ENCODE peak calls at places on chromosomes 12 and 14, in nine cellular contexts. One of them, this sample, is unnamed.

GRCh38 chr12:49748306-49748705 is 6.9 kb downstream of the TMBIM6 start:
- DNase-seq in neural progenitor cell: no peak
- DNase-seq in AG08396: peak
- DNase-seq in body of pancreas: no peak
- DNase-seq in cardiac septum: no peak
- DNase-seq in NCI-H510A treated with DMSO at 0.1 percent for 48 hours: no peak
- DNase-seq in Calu3: no peak
- DNase-seq in choroid plexus epithelial cell: peak
- DNase-seq in ovary: no peak
- DNase-seq in this sample: no peak

GRCh38 chr14:32332415-32333116 is 3.5 kb downstream of the AKAP6 start:
- DNase-seq in Calu3: no peak
- DNase-seq in neural progenitor cell: no peak
- DNase-seq in NCI-H510A treated with DMSO at 0.1 percent for 48 hours: no peak
- DNase-seq in body of pancreas: no peak
- DNase-seq in choroid plexus epithelial cell: no peak
- DNase-seq in AG08396: no peak
- DNase-seq in cardiac septum: no peak
- DNase-seq in ovary: no peak
- DNase-seq in this sample: no peak

GRCh38 chr14:61524211-61524806 is 171.0 kb upstream of the HIF1A start:
- DNase-seq in body of pancreas: peak
- DNase-seq in choroid plexus epithelial cell: peak
- DNase-seq in cardiac septum: no peak
- DNase-seq in NCI-H510A treated with DMSO at 0.1 percent for 48 hours: peak
- DNase-seq in AG08396: no peak
- DNase-seq in Calu3: peak
- DNase-seq in neural progenitor cell: no peak
- DNase-seq in ovary: no peak
- DNase-seq in this sample: no peak

GRCh38 chr12:110906985-110907384 is 13.4 kb downstream of the MYL2 start:
- DNase-seq in neural progenitor cell: no peak
- DNase-seq in cardiac septum: no peak
- DNase-seq in ovary: no peak
- DNase-seq in choroid plexus epithelial cell: peak
- DNase-seq in body of pancreas: no peak
- DNase-seq in Calu3: no peak
- DNase-seq in AG08396: no peak
- DNase-seq in NCI-H510A treated with DMSO at 0.1 percent for 48 hours: no peak
- DNase-seq in this sample: no peak

GRCh38 chr14:77660754-77661153 is 44.3 kb upstream of the SPTLC2 start:
- DNase-seq in ovary: no peak
- DNase-seq in body of pancreas: peak
- DNase-seq in neural progenitor cell: peak
- DNase-seq in AG08396: no peak
- DNase-seq in cardiac septum: no peak
- DNase-seq in NCI-H510A treated with DMSO at 0.1 percent for 48 hours: peak
- DNase-seq in Calu3: no peak
- DNase-seq in choroid plexus epithelial cell: no peak
- DNase-seq in this sample: peak

GRCh38 chr12:42705863-42706262 is 116.3 kb upstream of the PRICKLE1 start:
- DNase-seq in AG08396: peak
- DNase-seq in cardiac septum: peak
- DNase-seq in NCI-H510A treated with DMSO at 0.1 percent for 48 hours: no peak
- DNase-seq in body of pancreas: peak
- DNase-seq in ovary: peak
- DNase-seq in neural progenitor cell: peak
- DNase-seq in Calu3: no peak
- DNase-seq in choroid plexus epithelial cell: peak
- DNase-seq in this sample: peak

GRCh38 chr12:104656921-104657320 is 200.2 kb downstream of the CHST11 start:
- DNase-seq in NCI-H510A treated with DMSO at 0.1 percent for 48 hours: peak
- DNase-seq in cardiac septum: no peak
- DNase-seq in Calu3: no peak
- DNase-seq in body of pancreas: no peak
- DNase-seq in AG08396: peak
- DNase-seq in neural progenitor cell: no peak
- DNase-seq in ovary: no peak
- DNase-seq in choroid plexus epithelial cell: peak
- DNase-seq in this sample: no peak

GRCh38 chr12:108432423-108432822 is 82.7 kb upstream of the FICD start:
- DNase-seq in body of pancreas: no peak
- DNase-seq in neural progenitor cell: no peak
- DNase-seq in choroid plexus epithelial cell: no peak
- DNase-seq in Calu3: no peak
- DNase-seq in cardiac septum: no peak
- DNase-seq in NCI-H510A treated with DMSO at 0.1 percent for 48 hours: no peak
- DNase-seq in AG08396: no peak
- DNase-seq in ovary: no peak
- DNase-seq in this sample: no peak

GRCh38 chr12:82973601-82974000 is 286.9 kb downstream of the TMTC2 start:
- DNase-seq in body of pancreas: no peak
- DNase-seq in ovary: no peak
- DNase-seq in neural progenitor cell: no peak
- DNase-seq in Calu3: no peak
- DNase-seq in NCI-H510A treated with DMSO at 0.1 percent for 48 hours: no peak
- DNase-seq in AG08396: no peak
- DNase-seq in cardiac septum: no peak
- DNase-seq in choroid plexus epithelial cell: no peak
- DNase-seq in this sample: no peak

GRCh38 chr14:74875941-74876913 is at the start of gene PROX2:
- DNase-seq in AG08396: no peak
- DNase-seq in cardiac septum: no peak
- DNase-seq in neural progenitor cell: peak
- DNase-seq in Calu3: no peak
- DNase-seq in body of pancreas: no peak
- DNase-seq in choroid plexus epithelial cell: no peak
- DNase-seq in ovary: no peak
- DNase-seq in NCI-H510A treated with DMSO at 0.1 percent for 48 hours: no peak
- DNase-seq in this sample: no peak

GRCh38 chr14:103801459-103801858 is 45.9 kb downstream of the PPP1R13B start:
- DNase-seq in Calu3: no peak
- DNase-seq in choroid plexus epithelial cell: peak
- DNase-seq in ovary: no peak
- DNase-seq in neural progenitor cell: no peak
- DNase-seq in cardiac septum: no peak
- DNase-seq in NCI-H510A treated with DMSO at 0.1 percent for 48 hours: peak
- DNase-seq in body of pancreas: no peak
- DNase-seq in AG08396: peak
- DNase-seq in this sample: no peak

GRCh38 chr12:101044512-101045074 is 165.4 kb downstream of the SLC5A8 start:
- DNase-seq in AG08396: no peak
- DNase-seq in NCI-H510A treated with DMSO at 0.1 percent for 48 hours: no peak
- DNase-seq in body of pancreas: no peak
- DNase-seq in neural progenitor cell: no peak
- DNase-seq in choroid plexus epithelial cell: no peak
- DNase-seq in Calu3: no peak
- DNase-seq in ovary: no peak
- DNase-seq in cardiac septum: no peak
- DNase-seq in this sample: no peak

GRCh38 chr12:11769723-11770514 is 120.4 kb downstream of the ETV6 start:
- DNase-seq in ovary: no peak
- DNase-seq in cardiac septum: no peak
- DNase-seq in NCI-H510A treated with DMSO at 0.1 percent for 48 hours: peak
- DNase-seq in Calu3: no peak
- DNase-seq in AG08396: no peak
- DNase-seq in body of pancreas: no peak
- DNase-seq in neural progenitor cell: no peak
- DNase-seq in choroid plexus epithelial cell: no peak
- DNase-seq in this sample: no peak

GRCh38 chr12:65614259-65614658 is 210.0 kb upstream of the HMGA2 start:
- DNase-seq in ovary: no peak
- DNase-seq in neural progenitor cell: no peak
- DNase-seq in body of pancreas: no peak
- DNase-seq in Calu3: no peak
- DNase-seq in AG08396: no peak
- DNase-seq in cardiac septum: no peak
- DNase-seq in choroid plexus epithelial cell: no peak
- DNase-seq in NCI-H510A treated with DMSO at 0.1 percent for 48 hours: no peak
- DNase-seq in this sample: no peak

GRCh38 chr12:3341594-3341993 is 149.4 kb upstream of the PRMT8 start:
- DNase-seq in Calu3: no peak
- DNase-seq in AG08396: no peak
- DNase-seq in body of pancreas: no peak
- DNase-seq in NCI-H510A treated with DMSO at 0.1 percent for 48 hours: peak
- DNase-seq in ovary: no peak
- DNase-seq in choroid plexus epithelial cell: no peak
- DNase-seq in cardiac septum: no peak
- DNase-seq in neural progenitor cell: no peak
- DNase-seq in this sample: no peak

GRCh38 chr14:88411039-88411438 is 25.6 kb downstream of the SPATA7 start:
- DNase-seq in AG08396: no peak
- DNase-seq in ovary: no peak
- DNase-seq in choroid plexus epithelial cell: no peak
- DNase-seq in body of pancreas: no peak
- DNase-seq in Calu3: peak
- DNase-seq in neural progenitor cell: no peak
- DNase-seq in cardiac septum: no peak
- DNase-seq in NCI-H510A treated with DMSO at 0.1 percent for 48 hours: no peak
- DNase-seq in this sample: no peak

GRCh38 chr14:75926431-75926830 is 55.4 kb downstream of the TGFB3 start:
- DNase-seq in ovary: no peak
- DNase-seq in choroid plexus epithelial cell: no peak
- DNase-seq in Calu3: no peak
- DNase-seq in NCI-H510A treated with DMSO at 0.1 percent for 48 hours: no peak
- DNase-seq in neural progenitor cell: no peak
- DNase-seq in cardiac septum: no peak
- DNase-seq in body of pancreas: no peak
- DNase-seq in AG08396: no peak
- DNase-seq in this sample: no peak

GRCh38 chr12:27711312-27711682 is 665 bp downstream of the MRPS35 start:
- DNase-seq in choroid plexus epithelial cell: peak
- DNase-seq in AG08396: peak
- DNase-seq in ovary: no peak
- DNase-seq in body of pancreas: no peak
- DNase-seq in neural progenitor cell: no peak
- DNase-seq in Calu3: peak
- DNase-seq in cardiac septum: no peak
- DNase-seq in NCI-H510A treated with DMSO at 0.1 percent for 48 hours: peak
- DNase-seq in this sample: no peak

GRCh38 chr14:76958020-76958965 is 70.2 kb downstream of the IRF2BPL start:
- DNase-seq in AG08396: no peak
- DNase-seq in ovary: no peak
- DNase-seq in choroid plexus epithelial cell: no peak
- DNase-seq in neural progenitor cell: no peak
- DNase-seq in body of pancreas: no peak
- DNase-seq in NCI-H510A treated with DMSO at 0.1 percent for 48 hours: peak
- DNase-seq in cardiac septum: no peak
- DNase-seq in Calu3: no peak
- DNase-seq in this sample: no peak

GRCh38 chr12:66111605-66112004 is 18.9 kb downstream of the LLPH start:
- DNase-seq in AG08396: no peak
- DNase-seq in NCI-H510A treated with DMSO at 0.1 percent for 48 hours: no peak
- DNase-seq in cardiac septum: no peak
- DNase-seq in choroid plexus epithelial cell: peak
- DNase-seq in neural progenitor cell: no peak
- DNase-seq in Calu3: no peak
- DNase-seq in body of pancreas: no peak
- DNase-seq in ovary: no peak
- DNase-seq in this sample: no peak

GRCh38 chr12:19946549-19946948 is 421.8 kb upstream of the PDE3A start:
- DNase-seq in neural progenitor cell: no peak
- DNase-seq in Calu3: peak
- DNase-seq in NCI-H510A treated with DMSO at 0.1 percent for 48 hours: peak
- DNase-seq in ovary: no peak
- DNase-seq in body of pancreas: no peak
- DNase-seq in cardiac septum: no peak
- DNase-seq in AG08396: peak
- DNase-seq in choroid plexus epithelial cell: peak
- DNase-seq in this sample: no peak

GRCh38 chr12:103793046-103793445 is 48.0 kb downstream of the NT5DC3 start:
- DNase-seq in choroid plexus epithelial cell: no peak
- DNase-seq in NCI-H510A treated with DMSO at 0.1 percent for 48 hours: no peak
- DNase-seq in AG08396: no peak
- DNase-seq in cardiac septum: no peak
- DNase-seq in Calu3: no peak
- DNase-seq in body of pancreas: no peak
- DNase-seq in neural progenitor cell: no peak
- DNase-seq in ovary: no peak
- DNase-seq in this sample: no peak

This sample was measured in neuronal stem cell.